ENCODE peak calls at places on chromosomes 6 and 20, in six cellular contexts. X is A549, A is breast epithelium, Q is heart left ventricle, Y is upper lobe of left lung, K is thyroid gland. W is an unnamed sample.

GRCh38 chr20:59253779-59254319 is 46.6 kb upstream of the EDN3 start:
- DNase-seq in X (no peak), A (no peak), Q (no peak), Y (no peak), K (no peak), W (no peak)

GRCh38 chr6:84033523-84034451 is at the start of gene MRAP2:
- DNase-seq in X (peak), A (no peak), Q (no peak), Y (peak), K (peak), W (peak)

GRCh38 chr6:107132330-107132954 is 17.1 kb upstream of the BEND3 start:
- DNase-seq in X (no peak), A (no peak), Q (no peak), Y (no peak), K (peak), W (peak)

GRCh38 chr20:63441777-63442493 is 30.5 kb downstream of the KCNQ2 start:
- DNase-seq in X (peak), A (no peak), Q (no peak), Y (peak), K (peak), W (peak)

GRCh38 chr6:161242779-161243693 is 30.8 kb downstream of the AGPAT4 start:
- DNase-seq in X (no peak), A (no peak), Q (no peak), Y (peak), K (peak), W (no peak)

GRCh38 chr6:106087548-106088325 is 1.6 kb downstream of the PRDM1 start:
- DNase-seq in X (no peak), A (no peak), Q (peak), Y (no peak), K (no peak), W (peak)

GRCh38 chr6:47403801-47404200 is 73.8 kb upstream of the CD2AP start:
- DNase-seq in X (no peak), A (no peak), Q (no peak), Y (no peak), K (no peak), W (no peak)

GRCh38 chr20:38308047-38308438 is 4.1 kb downstream of the BPI start:
- DNase-seq in X (no peak), A (no peak), Q (no peak), Y (no peak), K (no peak), W (no peak)

GRCh38 chr6:145074805-145075204 is 660.5 kb downstream of the EPM2A start:
- DNase-seq in X (no peak), A (no peak), Q (no peak), Y (no peak), K (no peak), W (no peak)

GRCh38 chr6:55925292-55925691 is 49.9 kb upstream of the BMP5 start:
- DNase-seq in X (peak), A (no peak), Q (no peak), Y (no peak), K (no peak), W (no peak)

GRCh38 chr6:47288245-47289090 is 21.2 kb downstream of the TNFRSF21 start:
- DNase-seq in X (no peak), A (no peak), Q (no peak), Y (no peak), K (peak), W (no peak)

GRCh38 chr6:25499851-25500250 is 152.2 kb upstream of the SCGN start:
- DNase-seq in X (no peak), A (no peak), Q (no peak), Y (no peak), K (no peak), W (no peak)

GRCh38 chr6:121686611-121687023 is 251.2 kb downstream of the GJA1 start:
- DNase-seq in X (no peak), A (no peak), Q (no peak), Y (peak), K (no peak), W (no peak)

GRCh38 chr6:90000864-90001731 is 106.8 kb downstream of the GJA10 start:
- DNase-seq in X (no peak), A (no peak), Q (no peak), Y (no peak), K (no peak), W (no peak)

GRCh38 chr6:120875900-120876299 is 458.4 kb downstream of the TBC1D32 start:
- DNase-seq in X (no peak), A (no peak), Q (no peak), Y (no peak), K (no peak), W (no peak)

GRCh38 chr6:6891074-6891754 is 216.5 kb upstream of the RREB1 start:
- DNase-seq in X (no peak), A (no peak), Q (no peak), Y (no peak), K (no peak), W (no peak)

GRCh38 chr6:53426544-53427270 is 78.0 kb upstream of the ELOVL5 start:
- DNase-seq in X (no peak), A (no peak), Q (no peak), Y (no peak), K (no peak), W (no peak)

GRCh38 chr6:155147958-155148663 is 115.7 kb upstream of the CLDN20 start:
- DNase-seq in X (no peak), A (no peak), Q (no peak), Y (no peak), K (no peak), W (no peak)

GRCh38 chr6:155155787-155156447 is 107.9 kb upstream of the CLDN20 start:
- DNase-seq in X (no peak), A (no peak), Q (no peak), Y (no peak), K (no peak), W (no peak)

GRCh38 chr6:155150967-155151671 is 112.7 kb upstream of the CLDN20 start:
- DNase-seq in X (no peak), A (no peak), Q (no peak), Y (no peak), K (no peak), W (no peak)

GRCh38 chr6:155154158-155154830 is 109.5 kb upstream of the CLDN20 start:
- DNase-seq in X (no peak), A (no peak), Q (no peak), Y (no peak), K (no peak), W (no peak)

GRCh38 chr6:155152211-155153076 is 111.4 kb upstream of the CLDN20 start:
- DNase-seq in X (no peak), A (no peak), Q (no peak), Y (peak), K (no peak), W (no peak)
- TF ChIP-seq CTCF in X (no peak), A (no peak), Q (no peak), Y (no peak), K (no peak), W (no peak)

GRCh38 chr20:32205502-32206382 is 1.8 kb downstream of the PLAGL2 start:
- DNase-seq in X (no peak), A (no peak), Q (no peak), Y (no peak), K (no peak), W (no peak)

GRCh38 chr20:32208499-32209154 is 947 bp downstream of the POFUT1 start:
- DNase-seq in X (no peak), A (no peak), Q (no peak), Y (no peak), K (no peak), W (no peak)

GRCh38 chr20:32206383-32207210 is 946 bp downstream of the PLAGL2 start:
- DNase-seq in X (no peak), A (no peak), Q (no peak), Y (no peak), K (no peak), W (no peak)

GRCh38 chr20:32207211-32207625 is 325 bp downstream of the PLAGL2 start:
- DNase-seq in X (peak), A (no peak), Q (no peak), Y (no peak), K (no peak), W (no peak)

GRCh38 chr20:32207626-32208498 is at the start of the genes PLAGL2 and POFUT1:
- DNase-seq in X (peak), A (peak), Q (peak), Y (peak), K (peak), W (peak)
- TF ChIP-seq POLR2A in X (peak), A (no peak), Q (peak), Y (no peak), K (no peak), W (peak)

GRCh38 chr20:51807864-51808263 is 5.5 kb upstream of the SALL4 start:
- DNase-seq in X (no peak), A (no peak), Q (no peak), Y (no peak), K (no peak), W (no peak)

GRCh38 chr20:51802170-51802745 is at the start of gene SALL4:
- DNase-seq in X (no peak), A (no peak), Q (no peak), Y (peak), K (no peak), W (peak)

GRCh38 chr20:51803157-51803854 is 985 bp upstream of the SALL4 start:
- DNase-seq in X (no peak), A (no peak), Q (no peak), Y (no peak), K (no peak), W (no peak)

GRCh38 chr20:51801220-51801991 is 915 bp downstream of the SALL4 start:
- DNase-seq in X (peak), A (no peak), Q (no peak), Y (peak), K (peak), W (no peak)

GRCh38 chr20:51804754-51805153 is 2.4 kb upstream of the SALL4 start:
- DNase-seq in X (no peak), A (no peak), Q (no peak), Y (no peak), K (no peak), W (no peak)
- H3K27ac ChIP-seq in X (peak), A (no peak), Q (no peak), Y (no peak), K (no peak), W (no peak)

DNA sequence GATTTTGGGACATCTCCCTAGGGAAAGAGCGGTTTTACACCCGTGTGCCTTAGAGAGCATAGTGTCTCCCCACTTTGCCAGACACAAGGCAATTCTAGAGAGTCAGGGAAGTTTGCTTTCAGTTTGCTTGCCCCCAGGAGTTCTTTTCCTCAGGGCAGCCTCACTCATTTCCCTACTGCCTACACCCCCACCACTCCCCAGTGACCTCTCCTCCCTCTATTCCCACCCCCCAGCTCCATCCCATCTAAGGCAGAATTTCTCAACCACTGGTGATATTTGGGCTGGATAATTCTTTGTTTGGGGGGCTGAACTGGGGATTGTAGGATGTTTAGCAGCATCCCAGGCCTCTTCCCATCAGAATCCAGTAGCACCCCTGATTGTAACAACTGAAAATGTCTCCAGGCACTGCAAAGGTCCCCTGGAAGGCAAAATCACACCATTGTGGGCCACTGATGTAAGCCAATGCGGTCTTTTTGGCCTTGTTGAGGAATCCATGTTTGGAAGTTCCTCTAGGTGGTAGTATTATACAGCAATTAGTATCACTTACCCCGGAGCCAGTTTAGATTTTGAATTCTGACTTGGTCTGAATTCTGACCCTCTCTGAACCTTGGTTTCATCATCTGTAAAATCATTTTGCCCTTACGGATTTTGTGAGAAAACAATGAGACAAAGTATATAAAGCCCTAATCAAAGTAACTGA is 1.3 kb downstream of the EPPIN start:
- DNase-seq in X (peak), A (no peak), Q (no peak), Y (no peak), K (peak), W (no peak)
- TF ChIP-seq CTCF in X (peak), A (peak), Q (peak), Y (no peak), K (peak), W (peak)

GRCh38 chr6:15088904-15089568 is 156.8 kb upstream of the JARID2 start:
- DNase-seq in X (no peak), A (no peak), Q (no peak), Y (no peak), K (no peak), W (no peak)
- TF ChIP-seq POLR2A in X (no peak), A (no peak), Q (no peak), Y (no peak), K (no peak), W (no peak)

GRCh38 chr6:33433001-33433559 is 13.2 kb downstream of the SYNGAP1 start:
- DNase-seq in X (no peak), A (no peak), Q (no peak), Y (no peak), K (no peak), W (no peak)

GRCh38 chr6:33432546-33432945 is 12.7 kb downstream of the SYNGAP1 start:
- DNase-seq in X (no peak), A (no peak), Q (no peak), Y (no peak), K (no peak), W (no peak)

GRCh38 chr6:33431880-33432541 is 12.1 kb downstream of the SYNGAP1 start:
- DNase-seq in X (no peak), A (no peak), Q (no peak), Y (no peak), K (no peak), W (no peak)

GRCh38 chr6:33430991-33431879 is 11.4 kb downstream of the SYNGAP1 start:
- DNase-seq in X (peak), A (no peak), Q (no peak), Y (peak), K (peak), W (peak)

DNA sequence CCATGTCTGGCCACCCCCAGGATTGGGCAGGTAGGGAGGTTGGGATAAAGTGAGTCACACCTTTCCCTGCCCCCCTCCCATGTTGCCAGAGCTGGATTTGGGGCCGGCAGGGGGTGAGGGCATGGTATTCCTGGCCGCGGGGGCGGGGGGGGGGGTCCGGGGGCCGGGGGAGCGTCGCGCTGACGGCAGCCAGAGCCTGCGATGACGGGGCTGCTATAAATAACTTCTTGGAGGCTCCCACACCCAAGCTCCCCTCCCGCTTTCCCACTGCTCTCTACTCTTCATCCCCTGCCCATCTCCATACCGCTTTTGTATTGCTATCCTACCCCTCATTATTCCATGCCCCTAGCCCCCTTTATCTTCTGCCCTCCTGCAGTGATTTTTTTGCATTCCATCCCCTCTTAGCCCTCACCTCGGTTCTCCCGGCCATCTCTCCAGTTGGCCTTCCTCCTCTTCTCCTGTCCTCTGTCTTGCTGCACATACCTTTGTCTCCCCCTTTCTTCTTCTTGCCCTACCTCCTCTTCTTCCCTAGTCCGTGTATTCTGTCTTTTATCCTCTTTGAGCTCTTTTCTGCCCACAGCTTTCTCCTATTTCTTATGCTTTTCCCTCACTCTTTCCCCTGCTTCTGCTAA is 13.8 kb downstream of the SYNGAP1 start:
- DNase-seq in X (no peak), A (no peak), Q (no peak), Y (no peak), K (no peak), W (no peak)
- H3K27ac ChIP-seq in X (no peak), A (no peak), Q (no peak), Y (no peak), K (no peak), W (no peak)

W was measured in body of pancreas.